ENCODE peak calls at places on chromosomes 6 and 20, in seven cellular contexts. D is activated CD4-positive, alpha-beta T cell treated with anti-CD3 and anti-CD28 coated beads, Interleukin-2, amount 10 ng/mL, durations not matched to agents 7 days and 5 days; I is progenitor cell of endocrine pancreas; Z is adrenal gland; R is NT2/D1; L is M059J; U is stimulated activated CD8-positive, alpha-beta memory T cell treated with anti-CD3 and anti-CD28 coated beads, Interleukin-7, amount 100 ng/mL, for 1 hour. X is an unnamed sample.

GRCh38 chr20:16262594-16262993 is 310.7 kb downstream of the KIF16B start:
- DNase-seq in Z (no peak), R (no peak), I (no peak), U (no peak), L (no peak), D (no peak), X (no peak)

GRCh38 chr6:152272486-152272885 is 364.7 kb downstream of the SYNE1 start:
- DNase-seq in R (no peak), I (no peak), Z (no peak), U (no peak), D (no peak), L (peak), X (no peak)

GRCh38 chr6:46790359-46790874 is 2.8 kb upstream of the MEP1A start:
- DNase-seq in R (no peak), D (no peak), I (no peak), Z (no peak), L (no peak), U (no peak), X (no peak)

GRCh38 chr6:31899882-31900722 is 1.8 kb downstream of the ZBTB12 start:
- DNase-seq in R (no peak), L (no peak), D (no peak), U (no peak), I (no peak), Z (no peak), X (no peak)

GRCh38 chr6:85684125-85684808 is 41.6 kb upstream of the SYNCRIP start:
- DNase-seq in U (no peak), L (peak), I (no peak), D (no peak), R (no peak), Z (no peak), X (no peak)

GRCh38 chr6:116545661-116546060 is at the start of gene TRAPPC3L:
- DNase-seq in U (no peak), L (no peak), Z (no peak), D (no peak), I (no peak), R (no peak), X (no peak)

GRCh38 chr6:165804331-165805066 is 141.5 kb upstream of the PDE10A start:
- DNase-seq in I (no peak), R (no peak), Z (no peak), U (no peak), L (no peak), D (no peak), X (peak)

GRCh38 chr20:62026564-62026856 is 39.2 kb downstream of the TAF4 start:
- DNase-seq in L (no peak), I (no peak), D (no peak), R (no peak), Z (no peak), U (no peak), X (no peak)

GRCh38 chr6:24358219-24358821 is 461 bp upstream of the DCDC2 start:
- DNase-seq in U (no peak), R (no peak), L (no peak), D (no peak), Z (peak), I (no peak), X (no peak)

GRCh38 chr20:9427430-9427829 is 87.0 kb upstream of the LAMP5 start:
- DNase-seq in U (no peak), D (no peak), L (no peak), Z (no peak), R (no peak), I (no peak), X (no peak)

GRCh38 chr20:57432480-57432873 is 41.3 kb downstream of the RBM38 start:
- DNase-seq in I (no peak), R (no peak), L (no peak), Z (no peak), U (no peak), D (no peak), X (no peak)

GRCh38 chr6:152472325-152472724 is 164.8 kb downstream of the SYNE1 start:
- DNase-seq in R (no peak), U (no peak), D (no peak), L (peak), Z (no peak), I (no peak), X (no peak)

GRCh38 chr20:51400051-51400926 is 142.2 kb downstream of the NFATC2 start:
- DNase-seq in R (no peak), L (peak), U (peak), D (peak), Z (no peak), I (no peak), X (no peak)

GRCh38 chr6:155085582-155086253 is 90.6 kb downstream of the TIAM2 start:
- DNase-seq in U (no peak), Z (peak), I (no peak), R (no peak), L (peak), D (no peak), X (no peak)

GRCh38 chr6:108653864-108654402 is 93.2 kb downstream of the FOXO3 start:
- DNase-seq in L (peak), Z (no peak), U (no peak), R (no peak), I (no peak), D (no peak), X (no peak)

X was measured in ecto neural progenitor cell.